ENCODE peak calls at places on chromosomes 1 and 21, in seven cellular contexts. J is dorsolateral prefrontal cortex; L is NCI-H1092 treated with DMSO at 0.1 percent for 48 hours; P is Caco-2; G is NCI-H446 treated with DMSO at 0.1 percent for 48 hours; C is mammary epithelial cell; B is activated T-cell treated with anti-CD3 and anti-CD28 coated beads, Interleukin-2, amount 50 U/mL, for 72 hours. U is an unnamed sample.

GRCh38 chr1:29052951-29053350 is 70.8 kb downstream of the TMEM200B start:
- DNase-seq in J (no peak), L (no peak), P (no peak), G (no peak), C (no peak), B (no peak), U (peak; percentile 48)

GRCh38 chr1:9413143-9413876 is 120.6 kb downstream of the SPSB1 start:
- DNase-seq in J (no peak), L (no peak), P (peak; percentile 76), G (no peak), C (peak; percentile 79), B (peak; percentile 81), U (no peak)

GRCh38 chr1:74375376-74375775 is 137.0 kb downstream of the LRRC53 start:
- DNase-seq in J (no peak), L (no peak), P (no peak), G (no peak), C (no peak), B (no peak), U (no peak)

GRCh38 chr1:194161591-194161990 is 975.2 kb upstream of the B3GALT2 start:
- DNase-seq in J (no peak), L (no peak), P (no peak), G (no peak), C (no peak), B (no peak), U (no peak)

GRCh38 chr21:37829447-37829846 is 86.8 kb downstream of the KCNJ6 start:
- DNase-seq in J (no peak), L (no peak), P (no peak), G (peak; percentile 90), C (peak; percentile 55), B (no peak), U (no peak)

GRCh38 chr1:27296773-27297214 is 25.2 kb upstream of the TMEM222 start:
- DNase-seq in J (peak; percentile 72), L (peak; percentile 35), P (peak; percentile 59), G (peak; percentile 43), C (no peak), B (peak; percentile 67), U (peak; percentile 32)

GRCh38 chr1:40162791-40163441 is 1.7 kb downstream of the RLF start:
- DNase-seq in J (no peak), L (peak; percentile 93), P (no peak), G (no peak), C (peak; percentile 74), B (no peak), U (no peak)

GRCh38 chr1:10730985-10731384 is 65.5 kb downstream of the CASZ1 start:
- DNase-seq in J (no peak), L (no peak), P (peak; percentile 47), G (no peak), C (peak; percentile 86), B (peak; percentile 8), U (no peak)

U was measured in NCI-H2107.